ENCODE peak calls at places on chromosomes 5 and 9, in ten cellular contexts. U is activated CD4-positive, alpha-beta T cell treated with anti-CD3 and anti-CD28 coated beads, Interleukin-2, amount 10 ng/mL, durations not matched to agents 7 days and 5 days; I is WTC11; L is GM13977; A is activated T-cell treated with anti-CD3 and anti-CD28 coated beads, Interleukin-2, amount 50 U/mL, for 4 hours; J is stimulated activated CD8-positive, alpha-beta memory T cell treated with anti-CD3 and anti-CD28 coated beads, Interleukin-12 subunit alpha, Interleukin-12 subunit beta, amount 100 ng/mL, for 1 hour; Q is stimulated activated CD4-positive, alpha-beta T cell treated with anti-CD3 and anti-CD28 coated beads, Interleukin-12 subunit alpha, Interleukin-12 subunit beta, amount 100 ng/mL, for 4 hours; M is testis; Y is GM04504; T is stromal cell of bone marrow. R is an unnamed sample.

GRCh38 chr9:35397216-35397698 is 92.7 kb upstream of the RUSC2 start:
- DNase-seq in U (no peak), I (no peak), L (peak), A (no peak), J (no peak), Q (no peak), M (no peak), Y (no peak), T (no peak), R (no peak)

GRCh38 chr5:139383993-139384590 is 995 bp upstream of the SLC23A1 start:
- DNase-seq in U (no peak), I (no peak), L (no peak), A (no peak), J (no peak), Q (no peak), M (no peak), Y (no peak), T (no peak), R (no peak)

GRCh38 chr5:9441610-9442009 is 104.3 kb downstream of the SEMA5A start:
- DNase-seq in U (no peak), I (no peak), L (no peak), A (no peak), J (no peak), Q (no peak), M (no peak), Y (no peak), T (no peak), R (no peak)

GRCh38 chr9:97830884-97831829 is 21.9 kb upstream of the FOXE1 start:
- DNase-seq in U (no peak), I (no peak), L (no peak), A (no peak), J (no peak), Q (no peak), M (no peak), Y (no peak), T (no peak), R (peak)

GRCh38 chr5:53037141-53037859 is 48.1 kb downstream of the ITGA2 start:
- DNase-seq in U (no peak), I (no peak), L (no peak), A (no peak), J (no peak), Q (no peak), M (no peak), Y (peak), T (peak), R (no peak)

GRCh38 chr9:4177970-4178758 is 121.7 kb downstream of the GLIS3 start:
- DNase-seq in U (no peak), I (no peak), L (no peak), A (no peak), J (no peak), Q (no peak), M (no peak), Y (no peak), T (no peak), R (no peak)

GRCh38 chr9:93815135-93815534 is 140.0 kb downstream of the BARX1 start:
- DNase-seq in U (no peak), I (no peak), L (no peak), A (no peak), J (no peak), Q (no peak), M (no peak), Y (no peak), T (no peak), R (no peak)

GRCh38 chr5:113102121-113102531 is 125.5 kb downstream of the DCP2 start:
- DNase-seq in U (no peak), I (no peak), L (no peak), A (no peak), J (no peak), Q (no peak), M (no peak), Y (no peak), T (no peak), R (no peak)

GRCh38 chr5:53025506-53025905 is 36.4 kb downstream of the ITGA2 start:
- DNase-seq in U (no peak), I (no peak), L (no peak), A (no peak), J (no peak), Q (no peak), M (no peak), Y (no peak), T (no peak), R (no peak)

GRCh38 chr5:34517249-34517648 is 138.9 kb upstream of the RAI14 start:
- DNase-seq in U (no peak), I (no peak), L (no peak), A (no peak), J (no peak), Q (no peak), M (no peak), Y (no peak), T (peak), R (no peak)

GRCh38 chr5:107917983-107918382 is 247.2 kb upstream of the EFNA5 start:
- DNase-seq in U (no peak), I (no peak), L (no peak), A (no peak), J (no peak), Q (no peak), M (no peak), Y (no peak), T (no peak), R (no peak)

GRCh38 chr5:14816999-14817761 is 54.4 kb downstream of the ANKH start:
- DNase-seq in U (no peak), I (no peak), L (no peak), A (no peak), J (no peak), Q (no peak), M (no peak), Y (peak), T (peak), R (no peak)

GRCh38 chr9:93231716-93232115 is 47.8 kb downstream of the WNK2 start:
- DNase-seq in U (no peak), I (no peak), L (no peak), A (no peak), J (no peak), Q (no peak), M (no peak), Y (no peak), T (no peak), R (no peak)

GRCh38 chr9:137818286-137818685 is 59.3 kb upstream of the CACNA1B start:
- DNase-seq in U (no peak), I (no peak), L (no peak), A (no peak), J (no peak), Q (no peak), M (no peak), Y (no peak), T (no peak), R (no peak)

GRCh38 chr5:172058088-172058487 is 51.6 kb upstream of the FBXW11 start:
- DNase-seq in U (no peak), I (no peak), L (no peak), A (no peak), J (no peak), Q (no peak), M (no peak), Y (no peak), T (no peak), R (no peak)

GRCh38 chr5:97009212-97009898 is 73.5 kb downstream of the LNPEP start:
- DNase-seq in U (no peak), I (no peak), L (peak), A (no peak), J (no peak), Q (no peak), M (no peak), Y (no peak), T (no peak), R (no peak)

GRCh38 chr9:98577446-98577845 is 131.3 kb downstream of the GABBR2 start:
- DNase-seq in U (no peak), I (no peak), L (no peak), A (no peak), J (no peak), Q (no peak), M (no peak), Y (no peak), T (no peak), R (no peak)

GRCh38 chr5:33146916-33147315 is 293.8 kb upstream of the TARS1 start:
- DNase-seq in U (no peak), I (no peak), L (no peak), A (no peak), J (no peak), Q (no peak), M (no peak), Y (no peak), T (no peak), R (no peak)

GRCh38 chr9:82924243-82924605 is 138.7 kb downstream of the RASEF start:
- DNase-seq in U (no peak), I (no peak), L (no peak), A (no peak), J (no peak), Q (no peak), M (no peak), Y (no peak), T (no peak), R (no peak)

GRCh38 chr5:28077291-28078240 is 1039.2 kb upstream of the CDH9 start:
- DNase-seq in U (no peak), I (no peak), L (no peak), A (no peak), J (no peak), Q (no peak), M (peak), Y (no peak), T (no peak), R (no peak)

GRCh38 chr5:93582677-93583524 is at the start of gene NR2F1:
- DNase-seq in U (no peak), I (peak), L (no peak), A (no peak), J (no peak), Q (no peak), M (peak), Y (peak), T (peak), R (peak)